ENCODE peak calls at places on chromosomes 16 and 17, in five cellular contexts. S is fibroblast of lung, Z is ELF-1, K is NAMALWA, B is COR-L47. I is an unnamed sample.
A peak's percentile ranks its signal among the peaks of the same experiment; 100 is the strongest.

GRCh38 chr16:80804451-80805383 is at the start of gene CDYL2:
- DNase-seq in S (peak; percentile 19), Z (no peak), K (no peak), B (no peak), I (no peak)

GRCh38 chr16:12800751-12801308 is 2.9 kb downstream of the CPPED1 start:
- DNase-seq in S (no peak), Z (no peak), K (no peak), B (no peak), I (no peak)

GRCh38 chr17:48625502-48626201 is 506 bp downstream of the HOXB9 start:
- DNase-seq in S (no peak), Z (peak; percentile 85), K (no peak), B (peak; percentile 40), I (peak; percentile 47)

GRCh38 chr17:4808378-4808767 is 1.4 kb downstream of the PLD2 start:
- DNase-seq in S (peak; percentile 26), Z (peak; percentile 12), K (no peak), B (no peak), I (no peak)

GRCh38 chr17:59859444-59860025 is 33.2 kb downstream of the TUBD1 start:
- DNase-seq in S (peak; percentile 86), Z (no peak), K (peak; percentile 74), B (no peak), I (peak; percentile 41)

GRCh38 chr17:43092891-43093290 is 32.3 kb downstream of the BRCA1 start:
- DNase-seq in S (no peak), Z (no peak), K (no peak), B (no peak), I (no peak)

GRCh38 chr17:41544497-41544896 is 16.4 kb upstream of the KRT19 start:
- DNase-seq in S (no peak), Z (peak; percentile 70), K (no peak), B (peak; percentile 42), I (no peak)

GRCh38 chr17:82917656-82918345 is 78.0 kb upstream of the ZNF750 start:
- DNase-seq in S (no peak), Z (peak; percentile 78), K (peak; percentile 17), B (no peak), I (no peak)

GRCh38 chr16:68074850-68075249 is 10.3 kb upstream of the NFATC3 start:
- DNase-seq in S (no peak), Z (no peak), K (peak; percentile 95), B (no peak), I (no peak)

GRCh38 chr16:30149250-30149885 is 26.3 kb upstream of the MAPK3 start:
- DNase-seq in S (no peak), Z (no peak), K (no peak), B (no peak), I (no peak)

GRCh38 chr16:75322706-75323105 is 71.3 kb upstream of the BCAR1 start:
- DNase-seq in S (peak; percentile 42), Z (no peak), K (no peak), B (no peak), I (no peak)

GRCh38 chr17:64920026-64920418 is 744 bp upstream of the LRRC37A3 start:
- DNase-seq in S (peak; percentile 26), Z (no peak), K (no peak), B (no peak), I (peak; percentile 14)

GRCh38 chr17:33642002-33642401 is 348.9 kb upstream of the ASIC2 start:
- DNase-seq in S (no peak), Z (no peak), K (peak; percentile 17), B (no peak), I (no peak)

GRCh38 chr16:70553645-70554044 is 30.0 kb downstream of the SF3B3 start:
- DNase-seq in S (peak; percentile 95), Z (no peak), K (no peak), B (no peak), I (no peak)

GRCh38 chr16:4358831-4359561 is 7.9 kb upstream of the PAM16 start:
- DNase-seq in S (peak; percentile 34), Z (peak; percentile 77), K (peak; percentile 64), B (peak; percentile 23), I (no peak)

GRCh38 chr17:17837966-17838962 is 1.5 kb upstream of the SREBF1 start:
- DNase-seq in S (peak; percentile 39), Z (peak; percentile 84), K (peak; percentile 30), B (no peak), I (no peak)

GRCh38 chr17:59643159-59643857 is 23.6 kb downstream of the CLTC start:
- DNase-seq in S (peak; percentile 57), Z (no peak), K (peak; percentile 75), B (no peak), I (no peak)

GRCh38 chr17:40366861-40367518 is 2.5 kb upstream of the GJD3 start:
- DNase-seq in S (no peak), Z (no peak), K (no peak), B (no peak), I (no peak)

GRCh38 chr17:66379539-66379938 is 77.1 kb downstream of the PRKCA start:
- DNase-seq in S (peak; percentile 27), Z (no peak), K (no peak), B (no peak), I (no peak)

GRCh38 chr16:71473891-71474290 is 11.8 kb upstream of the ZNF23 start:
- DNase-seq in S (no peak), Z (no peak), K (no peak), B (no peak), I (no peak)

GRCh38 chr16:15434425-15435215 is at the start of gene BMERB1:
- DNase-seq in S (peak; percentile 74), Z (peak; percentile 46), K (no peak), B (no peak), I (peak; percentile 50)

GRCh38 chr16:1533443-1533951 is at the start of gene TMEM204:
- DNase-seq in S (peak; percentile 74), Z (peak; percentile 91), K (no peak), B (no peak), I (no peak)

GRCh38 chr17:51397361-51398127 is 137.2 kb downstream of the UTP18 start:
- DNase-seq in S (no peak), Z (peak; percentile 70), K (no peak), B (no peak), I (no peak)

GRCh38 chr16:11224096-11224893 is 31.7 kb downstream of the SOCS1 start:
- DNase-seq in S (no peak), Z (peak; percentile 87), K (peak; percentile 70), B (no peak), I (no peak)

GRCh38 chr17:75531724-75532090 is 6.2 kb downstream of the LLGL2 start:
- DNase-seq in S (no peak), Z (no peak), K (no peak), B (no peak), I (no peak)

GRCh38 chr17:82984751-82985435 is 94.5 kb upstream of the METRNL start:
- DNase-seq in S (no peak), Z (no peak), K (no peak), B (no peak), I (no peak)

GRCh38 chr16:47533744-47534292 is 72.7 kb downstream of the PHKB start:
- DNase-seq in S (no peak), Z (no peak), K (no peak), B (no peak), I (no peak)